ENCODE peak calls at places on chromosomes 11 and 22, in six cellular contexts. S is OCI-LY7, Y is cardiac fibroblast, F is astrocyte, B is adrenal gland, H is mammary epithelial cell. G is an unnamed sample.
A peak's percentile ranks its signal among the peaks of the same experiment; 100 is the strongest.

GRCh38 chr22:47484960-47485571 is 722.6 kb downstream of the TBC1D22A start:
- DNase-seq in H (no peak), F (no peak), B (no peak), S (peak; percentile 2), Y (no peak), G (no peak)

GRCh38 chr11:64339754-64340408 is at the start of gene CCDC88B:
- DNase-seq in Y (no peak), B (peak; percentile 46), S (peak; percentile 92), F (no peak), H (no peak), G (peak; percentile 78)

GRCh38 chr22:46536559-46537220 is 730 bp downstream of the CELSR1 start:
- DNase-seq in Y (no peak), F (no peak), B (no peak), H (no peak), S (no peak), G (no peak)

GRCh38 chr11:2761131-2762030 is 61.6 kb upstream of the KCNQ1OT1 start:
- DNase-seq in F (no peak), Y (no peak), S (no peak), H (no peak), B (peak; percentile 2), G (no peak)

GRCh38 chr11:99160447-99160846 is 139.7 kb downstream of the CNTN5 start:
- DNase-seq in H (no peak), F (no peak), S (no peak), B (no peak), Y (no peak), G (no peak)

GRCh38 chr11:29781268-29781667 is 235.6 kb downstream of the KCNA4 start:
- DNase-seq in F (no peak), S (no peak), H (no peak), Y (peak; percentile 26), B (no peak), G (no peak)

GRCh38 chr11:12235945-12236743 is 125.8 kb downstream of the MICAL2 start:
- DNase-seq in B (peak; percentile 22), H (peak; percentile 47), Y (peak; percentile 78), F (peak; percentile 92), S (peak; percentile 41), G (peak; percentile 64)

GRCh38 chr11:128399186-128399585 is 188.2 kb downstream of the ETS1 start:
- DNase-seq in B (no peak), Y (peak; percentile 43), F (peak; percentile 50), H (peak; percentile 54), S (peak; percentile 45), G (peak; percentile 28)

GRCh38 chr22:37457093-37457893 is 28.9 kb downstream of the MFNG start:
- DNase-seq in S (peak; percentile 78), H (peak; percentile 67), Y (peak; percentile 67), F (no peak), B (peak; percentile 84), G (peak; percentile 70)

GRCh38 chr11:46352063-46352841 is 5.0 kb downstream of the DGKZ start:
- DNase-seq in H (peak; percentile 87), Y (peak; percentile 58), B (peak; percentile 73), F (no peak), S (peak; percentile 71), G (peak; percentile 76)

GRCh38 chr11:78231962-78232459 is 43.3 kb downstream of the USP35 start:
- DNase-seq in Y (peak; percentile 65), B (peak; percentile 67), F (peak; percentile 87), S (no peak), H (peak; percentile 20), G (no peak)

GRCh38 chr11:107927559-107927958 is 689 bp upstream of the RAB39A start:
- DNase-seq in F (no peak), Y (no peak), H (no peak), B (no peak), S (no peak), G (no peak)

GRCh38 chr22:43319661-43320486 is 23.3 kb downstream of the SCUBE1 start:
- DNase-seq in S (no peak), B (no peak), H (no peak), F (peak; percentile 16), Y (no peak), G (no peak)

GRCh38 chr11:27621440-27622161 is 78.7 kb downstream of the BDNF start:
- DNase-seq in F (peak; percentile 20), B (peak; percentile 4), H (no peak), Y (peak; percentile 41), S (no peak), G (no peak)

GRCh38 chr11:73157141-73158010 is 15.3 kb upstream of the FCHSD2 start:
- DNase-seq in Y (peak; percentile 83), H (no peak), B (no peak), S (peak; percentile 77), F (peak; percentile 72), G (peak; percentile 94)

GRCh38 chr11:14318581-14318981 is 40.4 kb downstream of the RRAS2 start:
- DNase-seq in B (no peak), S (no peak), F (peak; percentile 48), Y (no peak), H (no peak), G (no peak)

GRCh38 chr22:22554324-22555284 is 4.5 kb downstream of the PRAME start:
- DNase-seq in Y (no peak), F (no peak), B (peak; percentile 32), H (no peak), S (no peak), G (peak; percentile 16)

GRCh38 chr22:22928666-22929380 is 41.2 kb downstream of the IGLL5 start:
- DNase-seq in S (peak; percentile 85), F (peak; percentile 12), Y (peak; percentile 16), H (peak; percentile 8), B (peak; percentile 3), G (peak; percentile 97)

GRCh38 chr22:35882226-35883027 is 146.2 kb downstream of the RBFOX2 start:
- DNase-seq in F (peak; percentile 51), Y (peak; percentile 25), H (no peak), S (peak; percentile 69), B (no peak), G (no peak)

GRCh38 chr11:47394322-47395224 is 13.8 kb upstream of the SLC39A13 start:
- DNase-seq in B (peak; percentile 64), S (peak; percentile 88), H (no peak), Y (peak; percentile 65), F (no peak), G (peak; percentile 95)

GRCh38 chr22:17753401-17753989 is 20.8 kb downstream of the BID start:
- DNase-seq in F (peak; percentile 71), H (peak; percentile 23), B (no peak), S (no peak), Y (no peak), G (peak; percentile 42)

GRCh38 chr22:29706991-29707390 is 12.8 kb upstream of the CABP7 start:
- DNase-seq in Y (no peak), H (no peak), S (no peak), B (no peak), F (no peak), G (no peak)

GRCh38 chr11:8288166-8288772 is 24.6 kb upstream of the LMO1 start:
- DNase-seq in H (no peak), F (no peak), Y (no peak), B (no peak), S (no peak), G (no peak)

GRCh38 chr11:4181780-4182721 is 87.5 kb downstream of the RRM1 start:
- DNase-seq in Y (peak; percentile 67), S (peak; percentile 66), H (peak; percentile 44), B (peak; percentile 82), F (peak; percentile 12), G (peak; percentile 74)

GRCh38 chr22:36746571-36746970 is 29.3 kb downstream of the IFT27 start:
- DNase-seq in S (no peak), Y (no peak), F (no peak), H (no peak), B (no peak), G (no peak)

GRCh38 chr11:43072096-43072495 is 239.7 kb upstream of the API5 start:
- DNase-seq in Y (no peak), S (no peak), H (no peak), F (no peak), B (no peak), G (no peak)

DNA sequence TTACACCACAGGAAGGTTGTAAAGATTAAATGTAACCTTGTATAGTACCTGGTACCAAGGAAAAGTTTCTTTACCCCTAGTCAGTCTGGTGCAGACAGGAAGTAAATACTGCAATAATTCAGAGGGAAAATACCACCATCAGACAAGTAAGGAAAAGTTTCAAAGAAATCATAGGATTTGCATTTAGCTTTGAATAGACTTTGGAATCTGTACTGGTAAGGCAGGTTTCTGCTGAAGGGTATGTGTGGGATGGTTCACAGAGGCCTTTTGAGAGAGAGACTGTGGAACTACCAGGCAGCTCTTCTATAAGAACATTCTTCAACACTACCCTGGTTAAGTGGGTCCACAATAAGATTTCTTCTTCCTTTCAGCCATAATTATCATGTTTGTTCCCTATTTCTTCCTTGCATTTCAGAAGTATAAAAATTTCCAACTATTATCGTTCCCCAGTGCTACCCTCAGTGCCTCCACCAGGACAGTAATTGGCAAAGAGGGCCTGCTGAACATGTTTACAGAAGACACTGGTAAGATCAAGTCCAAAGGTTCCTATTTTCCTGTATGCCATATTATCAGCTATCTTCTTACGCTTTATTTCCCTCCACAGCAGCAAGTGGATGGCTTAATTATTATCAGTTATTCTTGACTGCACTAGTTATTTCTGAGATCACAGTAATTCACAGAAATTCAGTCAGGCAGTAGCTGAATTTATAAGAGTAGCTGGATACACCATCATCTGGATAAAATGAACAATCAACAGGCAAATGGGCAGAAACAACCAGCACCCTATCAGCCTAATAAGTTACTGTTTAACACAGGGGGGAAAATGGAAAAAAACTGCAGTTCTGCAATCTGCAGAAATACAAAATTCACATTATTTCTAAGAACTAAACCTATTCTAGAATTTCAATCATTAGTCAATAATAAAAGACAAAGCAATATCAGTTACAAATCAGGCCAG is 48.5 kb downstream of the PITPNB start:
- DNase-seq in H (no peak), B (no peak), Y (no peak), F (no peak), S (no peak), G (no peak)
- H3K4me3 ChIP-seq in H (no peak overlapping the region), B (no peak overlapping the region), Y (no peak overlapping the region), F (no peak overlapping the region), S (no peak overlapping the region), G (no peak overlapping the region)

GRCh38 chr11:67468835-67469811 is at the start of gene TMEM134:
- DNase-seq in S (peak; percentile 96), F (peak; percentile 77), H (peak; percentile 80), Y (peak; percentile 95), B (peak; percentile 94), G (peak; percentile 95)
- TF ChIP-seq CTCF in S (peak; percentile 71), F (no peak), H (peak; percentile 24), Y (peak; percentile 21), B (peak; percentile 59), G (peak; percentile 57)

GRCh38 chr11:124865181-124865901 is at the start of gene ROBO3:
- DNase-seq in F (no peak), Y (no peak), B (no peak), S (no peak), H (no peak), G (no peak)

GRCh38 chr11:124864892-124865180 is 396 bp upstream of the ROBO3 start:
- DNase-seq in F (no peak), Y (no peak), B (no peak), H (no peak), S (no peak), G (no peak)

GRCh38 chr11:124867700-124868099 is 2.5 kb downstream of the ROBO3 start:
- DNase-seq in B (peak; percentile 31), S (peak; percentile 38), Y (peak; percentile 49), H (no peak), F (no peak), G (peak; percentile 35)

GRCh38 chr11:124864176-124864891 is 898 bp upstream of the ROBO3 start:
- DNase-seq in Y (no peak), F (no peak), B (no peak), S (no peak), H (no peak), G (no peak)

GRCh38 chr11:124865902-124866851 is 945 bp downstream of the ROBO3 start:
- DNase-seq in F (no peak), S (no peak), B (peak; percentile 40), H (no peak), Y (peak; percentile 41), G (no peak)
- H3K4me3 ChIP-seq in F (peak overlapping the region; percentile 22), S (no peak overlapping the region), B (no peak overlapping the region), H (no peak overlapping the region), Y (peak overlapping the region; percentile 24), G (no peak overlapping the region)

GRCh38 chr11:109933126-109933525 is 160.1 kb upstream of the ZC3H12C start:
- DNase-seq in S (no peak), F (peak; percentile 88), Y (peak; percentile 72), H (no peak), B (no peak), G (no peak)
- TF ChIP-seq CTCF in S (no peak), F (no peak), Y (no peak), H (no peak), B (no peak), G (no peak)

G was measured in NB4.